ENCODE peak calls at places on chromosomes 4 and X, in four cellular contexts. B is PC-3, S is mammary epithelial cell, E is DND-41. Q is an unnamed sample.

GRCh38 chr4:55446578-55446922 is 50.8 kb downstream of the TMEM165 start:
- DNase-seq in B (peak), E (no peak), S (no peak), Q (no peak)

GRCh38 chrX:40005290-40006011 is 92.3 kb downstream of the BCOR start:
- DNase-seq in E (no peak), B (no peak), S (no peak), Q (no peak)

GRCh38 chrX:850471-850916 is 219.9 kb downstream of the SHOX start:
- DNase-seq in E (no peak), B (no peak), S (no peak), Q (no peak)

GRCh38 chr4:42626629-42627028 is 30.3 kb downstream of the ATP8A1 start:
- DNase-seq in B (no peak), E (no peak), S (no peak), Q (no peak)

GRCh38 chrX:94123062-94123461 is 449.1 kb downstream of the FAM133A start:
- DNase-seq in S (peak), B (peak), E (no peak), Q (no peak)

GRCh38 chr4:130026185-130026584 is 930.2 kb downstream of the C4orf33 start:
- DNase-seq in S (no peak), B (no peak), E (peak), Q (no peak)

GRCh38 chrX:14899607-14900006 is 26.4 kb downstream of the MOSPD2 start:
- DNase-seq in B (peak), S (peak), E (no peak), Q (no peak)

GRCh38 chr4:32569844-32570243 is 1849.7 kb downstream of the PCDH7 start:
- DNase-seq in E (no peak), S (no peak), B (no peak), Q (no peak)

DNA sequence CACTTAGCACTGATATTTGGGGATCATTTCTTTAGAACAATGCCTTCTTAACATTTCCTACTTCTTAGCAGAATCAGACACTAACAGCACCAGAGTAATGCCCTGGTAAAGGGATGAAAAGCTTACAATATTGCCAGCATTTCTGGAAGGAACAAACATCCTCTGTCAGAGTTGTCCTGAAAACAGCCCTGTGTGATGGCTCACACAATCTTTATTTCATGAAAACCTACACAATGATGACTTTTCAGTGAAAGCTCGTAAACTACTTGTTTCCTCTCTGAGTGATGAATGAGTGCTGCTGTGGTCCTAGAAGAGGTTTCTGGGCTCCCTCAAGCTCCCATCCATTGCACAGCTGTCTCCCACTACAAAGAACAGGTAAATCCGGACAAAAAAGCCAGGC is 52.8 kb downstream of the GPC4 start:
- DNase-seq in B (peak), E (no peak), S (no peak), Q (no peak)
- H3K27ac ChIP-seq in B (no peak), E (no peak), S (no peak), Q (no peak)

GRCh38 chr4:3492741-3493719 is 29.9 kb downstream of the DOK7 start:
- DNase-seq in B (no peak), E (no peak), S (no peak), Q (no peak)
- TF ChIP-seq EZH2 in B (no peak), E (no peak), S (no peak), Q (no peak)

GRCh38 chr4:11511321-11511720 is 82.6 kb upstream of the HS3ST1 start:
- DNase-seq in S (no peak), B (no peak), E (no peak), Q (no peak)

GRCh38 chr4:11503166-11503565 is 74.5 kb upstream of the HS3ST1 start:
- DNase-seq in E (no peak), B (no peak), S (no peak), Q (no peak)

GRCh38 chr4:11506194-11506593 is 77.5 kb upstream of the HS3ST1 start:
- DNase-seq in E (no peak), B (no peak), S (no peak), Q (no peak)

GRCh38 chr4:11505225-11505971 is 76.7 kb upstream of the HS3ST1 start:
- DNase-seq in S (peak), B (peak), E (no peak), Q (no peak)

DNA sequence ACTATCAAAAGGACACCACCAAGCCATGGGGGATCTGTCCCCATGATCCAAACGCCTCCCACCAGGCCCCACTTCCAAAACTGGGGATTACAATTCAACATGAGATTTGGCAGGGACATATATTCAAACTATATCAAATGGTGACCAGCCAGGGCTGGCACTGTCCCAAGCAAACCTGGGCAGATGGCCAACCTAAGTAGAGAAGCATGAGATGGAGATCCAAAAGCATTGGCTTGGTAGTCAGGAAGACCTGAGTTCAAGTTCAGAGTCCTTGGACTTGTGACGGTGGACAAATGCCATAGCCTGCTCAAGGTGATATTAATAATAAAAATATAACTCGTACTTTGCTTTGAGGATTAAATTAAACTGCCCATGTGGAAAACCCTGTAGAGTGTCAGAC is 79.2 kb upstream of the HS3ST1 start:
- DNase-seq in S (no peak), B (peak), E (no peak), Q (no peak)
- H3K27ac ChIP-seq in S (no peak), B (no peak), E (no peak), Q (no peak)

GRCh38 chrX:38890963-38891362 is 89.7 kb downstream of the MID1IP1 start:
- DNase-seq in B (no peak), E (no peak), S (no peak), Q (no peak)
- TF ChIP-seq EZH2 in B (no peak), E (no peak), S (no peak), Q (no peak)

DNA sequence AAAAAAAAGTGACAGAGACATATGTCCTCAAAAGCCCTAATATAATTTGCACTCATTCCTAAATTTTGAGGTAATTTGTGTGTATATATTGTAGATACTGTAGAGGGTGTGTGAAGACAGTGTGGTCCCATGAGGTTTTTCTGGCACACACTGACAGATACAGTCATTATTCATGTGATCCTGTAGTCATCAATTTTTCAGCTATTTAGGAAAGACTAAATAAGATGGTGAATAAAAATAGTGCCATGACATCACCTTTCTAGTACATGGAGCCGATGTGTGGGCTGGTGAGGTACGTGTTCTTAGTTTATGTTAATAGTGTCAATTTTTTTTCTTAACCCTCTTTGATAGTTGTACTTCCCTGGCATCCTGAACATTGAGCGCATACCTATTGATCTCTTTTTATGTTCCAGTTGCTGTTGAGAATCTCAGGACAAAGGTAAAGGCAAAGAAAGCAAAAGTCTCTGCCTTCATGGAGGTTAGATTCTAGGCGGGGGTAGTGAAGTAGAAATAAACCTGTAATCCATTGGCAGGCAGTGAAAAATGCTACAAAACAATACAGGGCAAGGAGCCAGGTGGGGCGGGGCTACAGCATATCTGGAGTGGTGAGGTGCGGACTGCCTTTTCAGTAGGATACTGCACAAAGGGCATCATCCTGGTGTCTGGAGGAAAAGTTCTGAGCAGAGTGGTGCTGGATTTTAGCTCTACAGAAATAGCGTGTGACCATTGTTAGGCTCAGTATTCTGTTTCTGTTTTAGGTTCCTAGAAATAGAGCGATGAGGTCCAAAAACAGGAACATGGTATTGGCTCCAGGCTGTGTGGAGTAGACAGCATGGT is 93.8 kb downstream of the ARHGAP10 start:
- DNase-seq in E (no peak), S (peak), B (peak), Q (no peak)
- H3K27ac ChIP-seq in E (no peak), S (peak), B (peak), Q (no peak)

DNA sequence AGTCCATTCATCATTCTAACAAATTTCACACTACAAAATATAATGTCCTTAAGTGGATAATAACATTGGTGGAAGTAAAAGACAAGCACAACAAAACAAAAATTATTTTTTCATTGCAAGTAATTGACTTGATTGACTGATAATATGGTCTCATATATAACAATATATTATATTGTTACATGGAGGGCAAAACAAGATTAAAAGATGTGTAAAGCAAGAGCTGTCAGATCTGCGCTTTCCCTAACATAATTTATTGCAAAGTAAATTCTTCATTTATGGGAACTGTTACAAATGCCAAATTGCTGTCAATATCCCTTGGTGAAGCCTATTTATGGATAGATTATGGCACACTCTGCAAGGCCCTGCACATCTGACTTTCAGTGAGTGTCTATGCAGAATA is 233.6 kb downstream of the PCDH7 start:
- DNase-seq in S (no peak), B (no peak), E (no peak), Q (no peak)
- TF ChIP-seq EZH2 in S (no peak), B (no peak), E (no peak), Q (no peak)

DNA sequence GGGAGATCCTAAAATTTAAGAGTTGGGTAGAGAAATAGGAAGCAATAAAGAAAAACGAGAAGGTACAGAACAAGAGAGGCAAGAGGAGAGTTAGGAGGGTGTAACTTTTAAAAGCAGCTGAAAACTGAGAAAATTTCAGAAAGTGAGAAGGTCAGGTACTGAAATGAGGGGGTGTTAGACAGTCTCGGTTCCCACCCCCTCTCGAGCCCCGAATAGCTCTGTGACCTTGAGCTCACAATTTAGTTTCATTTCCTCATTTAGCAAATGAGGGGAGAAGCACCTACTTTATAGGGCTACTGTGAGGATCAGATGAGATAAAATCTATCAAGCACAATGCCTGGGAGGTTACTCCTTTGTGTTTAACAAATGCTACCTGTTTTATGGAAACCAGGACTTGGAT is 4.8 kb downstream of the UGT8 start:
- DNase-seq in B (no peak), S (no peak), E (no peak), Q (no peak)
- H3K27ac ChIP-seq in B (no peak), S (no peak), E (no peak), Q (no peak)

GRCh38 chr4:20253799-20254409 is 2.2 kb downstream of the SLIT2 start:
- DNase-seq in B (peak), S (no peak), E (no peak), Q (no peak)
- TF ChIP-seq EZH2 in B (no peak), S (no peak), E (no peak), Q (no peak)

GRCh38 chr4:38013461-38014366 is 53.5 kb downstream of the PTTG2 start:
- DNase-seq in S (peak), B (peak), E (no peak), Q (no peak)
- H3K27ac ChIP-seq in S (no peak), B (no peak), E (no peak), Q (no peak)

GRCh38 chr4:54231419-54232150 is 2.5 kb downstream of the PDGFRA start:
- DNase-seq in B (no peak), S (no peak), E (no peak), Q (no peak)
- TF ChIP-seq EZH2 in B (no peak), S (no peak), E (no peak), Q (peak)

Q was measured in SK-N-MC.